ENCODE peak calls at places on chromosomes 2 and 18, in nine cellular contexts. One of them, this sample, is unnamed.

GRCh38 chr18:27605107-27605834 is 420.2 kb upstream of the CHST9 start:
- DNase-seq in tibial nerve: peak
- DNase-seq in brain microvascular endothelial cell: peak
- DNase-seq in HepG2: peak
- DNase-seq in GM12878: no peak
- DNase-seq in BE2C: peak
- DNase-seq in BJ: peak
- DNase-seq in fibroblast of mammary gland: peak
- DNase-seq in HL-60: peak
- DNase-seq in this sample: peak

GRCh38 chr2:38533757-38534545 is 68.8 kb downstream of the HNRNPLL start:
- DNase-seq in tibial nerve: no peak
- DNase-seq in brain microvascular endothelial cell: no peak
- DNase-seq in HepG2: no peak
- DNase-seq in GM12878: no peak
- DNase-seq in BE2C: no peak
- DNase-seq in BJ: no peak
- DNase-seq in fibroblast of mammary gland: no peak
- DNase-seq in HL-60: no peak
- DNase-seq in this sample: no peak

GRCh38 chr2:229920011-229920781 is 1.6 kb downstream of the TRIP12 start:
- DNase-seq in tibial nerve: no peak
- DNase-seq in brain microvascular endothelial cell: no peak
- DNase-seq in HepG2: peak
- DNase-seq in GM12878: no peak
- DNase-seq in BE2C: no peak
- DNase-seq in BJ: no peak
- DNase-seq in fibroblast of mammary gland: peak
- DNase-seq in HL-60: peak
- DNase-seq in this sample: no peak

GRCh38 chr2:39913648-39914456 is 134.8 kb upstream of the THUMPD2 start:
- DNase-seq in tibial nerve: peak
- DNase-seq in brain microvascular endothelial cell: peak
- DNase-seq in HepG2: peak
- DNase-seq in GM12878: peak
- DNase-seq in BE2C: no peak
- DNase-seq in BJ: peak
- DNase-seq in fibroblast of mammary gland: peak
- DNase-seq in HL-60: peak
- DNase-seq in this sample: peak

GRCh38 chr2:113370478-113371091 is 66.9 kb upstream of the ZNG1B start:
- DNase-seq in tibial nerve: peak
- DNase-seq in brain microvascular endothelial cell: peak
- DNase-seq in HepG2: peak
- DNase-seq in GM12878: peak
- DNase-seq in BE2C: peak
- DNase-seq in BJ: no peak
- DNase-seq in fibroblast of mammary gland: peak
- DNase-seq in HL-60: peak
- DNase-seq in this sample: peak

GRCh38 chr2:129870646-129871335 is 108.7 kb upstream of the RAB6C start:
- DNase-seq in tibial nerve: no peak
- DNase-seq in brain microvascular endothelial cell: no peak
- DNase-seq in HepG2: no peak
- DNase-seq in GM12878: no peak
- DNase-seq in BE2C: no peak
- DNase-seq in BJ: no peak
- DNase-seq in fibroblast of mammary gland: no peak
- DNase-seq in HL-60: no peak
- DNase-seq in this sample: no peak

GRCh38 chr2:127254386-127254981 is 34.4 kb upstream of the CYP27C1 start:
- DNase-seq in tibial nerve: no peak
- DNase-seq in brain microvascular endothelial cell: no peak
- DNase-seq in HepG2: no peak
- DNase-seq in GM12878: no peak
- DNase-seq in BE2C: no peak
- DNase-seq in BJ: peak
- DNase-seq in fibroblast of mammary gland: peak
- DNase-seq in HL-60: no peak
- DNase-seq in this sample: peak

GRCh38 chr2:130381619-130382018 is 25.8 kb downstream of the PTPN18 start:
- DNase-seq in tibial nerve: no peak
- DNase-seq in brain microvascular endothelial cell: no peak
- DNase-seq in HepG2: no peak
- DNase-seq in GM12878: no peak
- DNase-seq in BE2C: no peak
- DNase-seq in BJ: no peak
- DNase-seq in fibroblast of mammary gland: no peak
- DNase-seq in HL-60: no peak
- DNase-seq in this sample: no peak

GRCh38 chr2:173033080-173033479 is 42.6 kb upstream of the MAP3K20 start:
- DNase-seq in tibial nerve: no peak
- DNase-seq in brain microvascular endothelial cell: no peak
- DNase-seq in HepG2: no peak
- DNase-seq in GM12878: no peak
- DNase-seq in BE2C: no peak
- DNase-seq in BJ: peak
- DNase-seq in fibroblast of mammary gland: peak
- DNase-seq in HL-60: no peak
- DNase-seq in this sample: no peak

GRCh38 chr2:38982497-38982896 is 92.8 kb downstream of the ARHGEF33 start:
- DNase-seq in tibial nerve: no peak
- DNase-seq in brain microvascular endothelial cell: no peak
- DNase-seq in HepG2: no peak
- DNase-seq in GM12878: no peak
- DNase-seq in BE2C: no peak
- DNase-seq in BJ: no peak
- DNase-seq in fibroblast of mammary gland: no peak
- DNase-seq in HL-60: no peak
- DNase-seq in this sample: no peak

GRCh38 chr2:73979686-73980085 is 5.0 kb upstream of the TET3 start:
- DNase-seq in tibial nerve: no peak
- DNase-seq in brain microvascular endothelial cell: peak
- DNase-seq in HepG2: peak
- DNase-seq in GM12878: no peak
- DNase-seq in BE2C: no peak
- DNase-seq in BJ: peak
- DNase-seq in fibroblast of mammary gland: peak
- DNase-seq in HL-60: no peak
- DNase-seq in this sample: peak

GRCh38 chr2:99850076-99850710 is 292.2 kb downstream of the AFF3 start:
- DNase-seq in tibial nerve: no peak
- DNase-seq in brain microvascular endothelial cell: no peak
- DNase-seq in HepG2: no peak
- DNase-seq in GM12878: no peak
- DNase-seq in BE2C: no peak
- DNase-seq in BJ: no peak
- DNase-seq in fibroblast of mammary gland: no peak
- DNase-seq in HL-60: no peak
- DNase-seq in this sample: no peak

GRCh38 chr2:54720563-54720962 is 2.9 kb upstream of the EML6 start:
- DNase-seq in tibial nerve: no peak
- DNase-seq in brain microvascular endothelial cell: no peak
- DNase-seq in HepG2: no peak
- DNase-seq in GM12878: no peak
- DNase-seq in BE2C: no peak
- DNase-seq in BJ: no peak
- DNase-seq in fibroblast of mammary gland: peak
- DNase-seq in HL-60: no peak
- DNase-seq in this sample: no peak

GRCh38 chr2:37656512-37657423 is 14.7 kb downstream of the CDC42EP3 start:
- DNase-seq in tibial nerve: no peak
- DNase-seq in brain microvascular endothelial cell: no peak
- DNase-seq in HepG2: no peak
- DNase-seq in GM12878: no peak
- DNase-seq in BE2C: no peak
- DNase-seq in BJ: no peak
- DNase-seq in fibroblast of mammary gland: no peak
- DNase-seq in HL-60: no peak
- DNase-seq in this sample: no peak

GRCh38 chr2:24515335-24515734 is 24.3 kb downstream of the NCOA1 start:
- DNase-seq in tibial nerve: no peak
- DNase-seq in brain microvascular endothelial cell: peak
- DNase-seq in HepG2: no peak
- DNase-seq in GM12878: no peak
- DNase-seq in BE2C: no peak
- DNase-seq in BJ: no peak
- DNase-seq in fibroblast of mammary gland: peak
- DNase-seq in HL-60: no peak
- DNase-seq in this sample: no peak

GRCh38 chr18:3538456-3538855 is 88.5 kb downstream of the TGIF1 start:
- DNase-seq in tibial nerve: no peak
- DNase-seq in brain microvascular endothelial cell: no peak
- DNase-seq in HepG2: no peak
- DNase-seq in GM12878: no peak
- DNase-seq in BE2C: no peak
- DNase-seq in BJ: no peak
- DNase-seq in fibroblast of mammary gland: peak
- DNase-seq in HL-60: no peak
- DNase-seq in this sample: no peak

GRCh38 chr2:187890690-187891089 is 336.5 kb upstream of the TFPI start:
- DNase-seq in tibial nerve: no peak
- DNase-seq in brain microvascular endothelial cell: no peak
- DNase-seq in HepG2: no peak
- DNase-seq in GM12878: no peak
- DNase-seq in BE2C: no peak
- DNase-seq in BJ: no peak
- DNase-seq in fibroblast of mammary gland: no peak
- DNase-seq in HL-60: no peak
- DNase-seq in this sample: no peak

GRCh38 chr2:21280793-21281192 is 157.0 kb downstream of the TDRD15 start:
- DNase-seq in tibial nerve: no peak
- DNase-seq in brain microvascular endothelial cell: no peak
- DNase-seq in HepG2: no peak
- DNase-seq in GM12878: no peak
- DNase-seq in BE2C: no peak
- DNase-seq in BJ: no peak
- DNase-seq in fibroblast of mammary gland: no peak
- DNase-seq in HL-60: no peak
- DNase-seq in this sample: no peak

GRCh38 chr2:133819906-133820305 is 251.6 kb upstream of the NCKAP5 start:
- DNase-seq in tibial nerve: no peak
- DNase-seq in brain microvascular endothelial cell: peak
- DNase-seq in HepG2: no peak
- DNase-seq in GM12878: no peak
- DNase-seq in BE2C: no peak
- DNase-seq in BJ: no peak
- DNase-seq in fibroblast of mammary gland: peak
- DNase-seq in HL-60: no peak
- DNase-seq in this sample: no peak
- TF ChIP-seq CTCF in tibial nerve: no peak
- TF ChIP-seq CTCF in brain microvascular endothelial cell: peak
- TF ChIP-seq CTCF in HepG2: peak
- TF ChIP-seq CTCF in GM12878: no peak
- TF ChIP-seq CTCF in BE2C: peak
- TF ChIP-seq CTCF in BJ: no peak
- TF ChIP-seq CTCF in fibroblast of mammary gland: no peak
- TF ChIP-seq CTCF in HL-60: no peak
- TF ChIP-seq CTCF in this sample: no peak

DNA sequence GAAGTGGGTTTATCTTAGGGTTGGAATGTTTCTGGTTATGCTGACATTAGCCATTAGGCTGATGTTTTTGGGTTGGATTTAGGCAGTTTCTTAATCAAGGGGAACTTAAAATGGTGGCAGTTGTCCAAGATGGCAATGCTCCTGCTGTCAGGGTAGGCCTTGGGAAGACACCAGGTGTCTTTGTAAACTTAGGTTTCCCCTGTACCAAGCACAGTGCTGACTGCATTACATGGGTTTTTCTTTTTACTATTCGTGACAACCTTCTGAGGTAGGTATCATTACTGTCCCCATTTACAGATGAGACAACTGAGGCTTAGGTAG is 528 bp upstream of the ATG16L1 start:
- DNase-seq in tibial nerve: no peak
- DNase-seq in brain microvascular endothelial cell: no peak
- DNase-seq in HepG2: no peak
- DNase-seq in GM12878: no peak
- DNase-seq in BE2C: no peak
- DNase-seq in BJ: no peak
- DNase-seq in fibroblast of mammary gland: no peak
- DNase-seq in HL-60: no peak
- DNase-seq in this sample: no peak
- H3K4me3 ChIP-seq in tibial nerve: peak
- H3K4me3 ChIP-seq in brain microvascular endothelial cell: peak
- H3K4me3 ChIP-seq in HepG2: peak
- H3K4me3 ChIP-seq in GM12878: no peak
- H3K4me3 ChIP-seq in BE2C: peak
- H3K4me3 ChIP-seq in BJ: peak
- H3K4me3 ChIP-seq in fibroblast of mammary gland: peak
- H3K4me3 ChIP-seq in HL-60: no peak
- H3K4me3 ChIP-seq in this sample: no peak

GRCh38 chr2:43898134-43898957 is 59.6 kb downstream of the ABCG8 start:
- DNase-seq in tibial nerve: no peak
- DNase-seq in brain microvascular endothelial cell: peak
- DNase-seq in HepG2: peak
- DNase-seq in GM12878: no peak
- DNase-seq in BE2C: peak
- DNase-seq in BJ: no peak
- DNase-seq in fibroblast of mammary gland: peak
- DNase-seq in HL-60: no peak
- DNase-seq in this sample: peak
- TF ChIP-seq CTCF in tibial nerve: no peak
- TF ChIP-seq CTCF in brain microvascular endothelial cell: peak
- TF ChIP-seq CTCF in HepG2: peak
- TF ChIP-seq CTCF in GM12878: no peak
- TF ChIP-seq CTCF in BE2C: peak
- TF ChIP-seq CTCF in BJ: peak
- TF ChIP-seq CTCF in fibroblast of mammary gland: no peak
- TF ChIP-seq CTCF in HL-60: no peak
- TF ChIP-seq CTCF in this sample: peak

GRCh38 chr2:10432315-10433181 is 15.6 kb downstream of the ODC1 start:
- DNase-seq in tibial nerve: no peak
- DNase-seq in brain microvascular endothelial cell: no peak
- DNase-seq in HepG2: no peak
- DNase-seq in GM12878: no peak
- DNase-seq in BE2C: no peak
- DNase-seq in BJ: no peak
- DNase-seq in fibroblast of mammary gland: no peak
- DNase-seq in HL-60: no peak
- DNase-seq in this sample: no peak

GRCh38 chr2:10433264-10433947 is 14.7 kb downstream of the ODC1 start:
- DNase-seq in tibial nerve: no peak
- DNase-seq in brain microvascular endothelial cell: no peak
- DNase-seq in HepG2: no peak
- DNase-seq in GM12878: no peak
- DNase-seq in BE2C: no peak
- DNase-seq in BJ: no peak
- DNase-seq in fibroblast of mammary gland: no peak
- DNase-seq in HL-60: no peak
- DNase-seq in this sample: no peak

GRCh38 chr2:10430886-10431622 is 17.1 kb downstream of the ODC1 start:
- DNase-seq in tibial nerve: no peak
- DNase-seq in brain microvascular endothelial cell: no peak
- DNase-seq in HepG2: no peak
- DNase-seq in GM12878: no peak
- DNase-seq in BE2C: no peak
- DNase-seq in BJ: no peak
- DNase-seq in fibroblast of mammary gland: no peak
- DNase-seq in HL-60: no peak
- DNase-seq in this sample: no peak

GRCh38 chr2:10433948-10434884 is 13.9 kb downstream of the ODC1 start:
- DNase-seq in tibial nerve: no peak
- DNase-seq in brain microvascular endothelial cell: no peak
- DNase-seq in HepG2: no peak
- DNase-seq in GM12878: no peak
- DNase-seq in BE2C: no peak
- DNase-seq in BJ: no peak
- DNase-seq in fibroblast of mammary gland: no peak
- DNase-seq in HL-60: no peak
- DNase-seq in this sample: no peak

GRCh38 chr2:10431797-10432196 is 16.3 kb downstream of the ODC1 start:
- DNase-seq in tibial nerve: no peak
- DNase-seq in brain microvascular endothelial cell: no peak
- DNase-seq in HepG2: no peak
- DNase-seq in GM12878: no peak
- DNase-seq in BE2C: no peak
- DNase-seq in BJ: no peak
- DNase-seq in fibroblast of mammary gland: no peak
- DNase-seq in HL-60: no peak
- DNase-seq in this sample: no peak
- H3K4me3 ChIP-seq in tibial nerve: peak
- H3K4me3 ChIP-seq in brain microvascular endothelial cell: no peak
- H3K4me3 ChIP-seq in HepG2: peak
- H3K4me3 ChIP-seq in GM12878: peak
- H3K4me3 ChIP-seq in BE2C: no peak
- H3K4me3 ChIP-seq in BJ: no peak
- H3K4me3 ChIP-seq in fibroblast of mammary gland: no peak
- H3K4me3 ChIP-seq in HL-60: no peak
- H3K4me3 ChIP-seq in this sample: no peak